ENCODE peak calls at places on chromosomes 2 and 18, in eight cellular contexts. O is astrocyte of the spinal cord, M is IMR-90, I is kidney, Z is RWPE2, G is choroid plexus epithelial cell, Y is cardiac muscle cell, U is HL-60. E is an unnamed sample.

GRCh38 chr2:206198677-206199076 is 39.0 kb downstream of the EEF1B2 start:
- DNase-seq in O (no peak), M (peak), I (no peak), Z (no peak), G (peak), Y (no peak), U (no peak), E (no peak)

GRCh38 chr2:14817848-14818247 is 185.3 kb downstream of the LRATD1 start:
- DNase-seq in O (no peak), M (no peak), I (no peak), Z (no peak), G (no peak), Y (no peak), U (no peak), E (no peak)

GRCh38 chr2:217325251-217325650 is 465.4 kb upstream of the TNP1 start:
- DNase-seq in O (no peak), M (no peak), I (no peak), Z (no peak), G (no peak), Y (no peak), U (no peak), E (no peak)

GRCh38 chr2:64440831-64441230 is 13.1 kb upstream of the LGALSL start:
- DNase-seq in O (no peak), M (no peak), I (no peak), Z (no peak), G (no peak), Y (no peak), U (no peak), E (no peak)

GRCh38 chr18:2147866-2148265 is 423.4 kb downstream of the METTL4 start:
- DNase-seq in O (peak), M (no peak), I (no peak), Z (peak), G (peak), Y (no peak), U (no peak), E (no peak)

GRCh38 chr18:58309610-58310239 is 265.7 kb downstream of the NEDD4L start:
- DNase-seq in O (no peak), M (no peak), I (no peak), Z (no peak), G (no peak), Y (no peak), U (no peak), E (no peak)

GRCh38 chr2:18630101-18630500 is 40.7 kb upstream of the NT5C1B start:
- DNase-seq in O (peak), M (peak), I (no peak), Z (no peak), G (peak), Y (no peak), U (no peak), E (no peak)

GRCh38 chr2:209876211-209876610 is 104.6 kb downstream of the UNC80 start:
- DNase-seq in O (peak), M (no peak), I (no peak), Z (no peak), G (peak), Y (no peak), U (no peak), E (no peak)

GRCh38 chr2:73823916-73824523 is 4.7 kb upstream of the STAMBP start:
- DNase-seq in O (peak), M (peak), I (no peak), Z (no peak), G (peak), Y (peak), U (peak), E (peak)

GRCh38 chr2:213792045-213792444 is 507.8 kb downstream of the SPAG16 start:
- DNase-seq in O (no peak), M (no peak), I (no peak), Z (no peak), G (no peak), Y (no peak), U (no peak), E (no peak)

GRCh38 chr2:101197215-101197745 is 46.1 kb upstream of the TBC1D8 start:
- DNase-seq in O (no peak), M (no peak), I (no peak), Z (no peak), G (no peak), Y (no peak), U (no peak), E (no peak)

GRCh38 chr2:33426666-33427231 is 49.7 kb upstream of the RASGRP3 start:
- DNase-seq in O (peak), M (peak), I (no peak), Z (no peak), G (peak), Y (peak), U (no peak), E (no peak)

GRCh38 chr2:179932786-179933185 is 71.4 kb upstream of the ZNF385B start:
- DNase-seq in O (peak), M (no peak), I (no peak), Z (no peak), G (no peak), Y (peak), U (no peak), E (no peak)

GRCh38 chr2:159073256-159073655 is 104.8 kb downstream of the TANC1 start:
- DNase-seq in O (peak), M (peak), I (no peak), Z (no peak), G (peak), Y (no peak), U (no peak), E (no peak)

GRCh38 chr18:5943514-5943913 is 48.2 kb upstream of the TMEM200C start:
- DNase-seq in O (no peak), M (peak), I (no peak), Z (no peak), G (peak), Y (peak), U (no peak), E (no peak)

GRCh38 chr2:171405546-171405945 is 28.2 kb downstream of the METTL8 start:
- DNase-seq in O (no peak), M (no peak), I (no peak), Z (no peak), G (no peak), Y (no peak), U (no peak), E (no peak)

GRCh38 chr18:23191952-23192662 is 56.8 kb downstream of the CABLES1 start:
- DNase-seq in O (peak), M (peak), I (peak), Z (no peak), G (peak), Y (no peak), U (no peak), E (peak)

GRCh38 chr2:211766689-211767088 is 771.9 kb downstream of the ERBB4 start:
- DNase-seq in O (no peak), M (no peak), I (peak), Z (no peak), G (no peak), Y (no peak), U (no peak), E (no peak)

GRCh38 chr18:44651453-44651852 is 29.2 kb upstream of the SETBP1 start:
- DNase-seq in O (peak), M (peak), I (no peak), Z (no peak), G (peak), Y (no peak), U (no peak), E (no peak)

GRCh38 chr2:209771474-209772292 is at the start of gene UNC80:
- DNase-seq in O (peak), M (peak), I (peak), Z (peak), G (peak), Y (peak), U (no peak), E (no peak)

GRCh38 chr18:45456076-45457066 is 158.9 kb upstream of the SLC14A2 start:
- DNase-seq in O (no peak), M (no peak), I (no peak), Z (no peak), G (peak), Y (no peak), U (no peak), E (no peak)

GRCh38 chr18:54780970-54781369 is 47.3 kb upstream of the RAB27B start:
- DNase-seq in O (no peak), M (no peak), I (no peak), Z (no peak), G (no peak), Y (no peak), U (no peak), E (no peak)

GRCh38 chr2:167293172-167293781 is 405.0 kb downstream of the XIRP2 start:
- DNase-seq in O (peak), M (peak), I (peak), Z (no peak), G (peak), Y (peak), U (no peak), E (no peak)

GRCh38 chr2:72147971-72148369 is 308 bp upstream of the CYP26B1 start:
- DNase-seq in O (no peak), M (no peak), I (no peak), Z (no peak), G (no peak), Y (no peak), U (no peak), E (no peak)

GRCh38 chr2:185132501-185133041 is 534.2 kb downstream of the ZNF804A start:
- DNase-seq in O (no peak), M (no peak), I (peak), Z (no peak), G (no peak), Y (no peak), U (no peak), E (no peak)

GRCh38 chr18:79681484-79682387 is 2.1 kb downstream of the CTDP1 start:
- DNase-seq in O (no peak), M (no peak), I (no peak), Z (no peak), G (peak), Y (no peak), U (peak), E (peak)

GRCh38 chr18:80006726-80007125 is 18.4 kb upstream of the TXNL4A start:
- DNase-seq in O (no peak), M (no peak), I (no peak), Z (no peak), G (no peak), Y (no peak), U (no peak), E (no peak)

GRCh38 chr2:66431840-66432511 is 2.9 kb upstream of the MEIS1 start:
- DNase-seq in O (no peak), M (no peak), I (peak), Z (no peak), G (no peak), Y (no peak), U (no peak), E (no peak)

GRCh38 chr2:217622205-217622621 is 380.6 kb downstream of the TNS1 start:
- DNase-seq in O (peak), M (peak), I (no peak), Z (no peak), G (peak), Y (no peak), U (no peak), E (no peak)

GRCh38 chr18:22468554-22468891 is 50.8 kb upstream of the CTAGE1 start:
- DNase-seq in O (no peak), M (no peak), I (no peak), Z (no peak), G (no peak), Y (no peak), U (no peak), E (no peak)

GRCh38 chr18:8745355-8746014 is 40.1 kb downstream of the MTCL1 start:
- DNase-seq in O (no peak), M (peak), I (no peak), Z (no peak), G (no peak), Y (no peak), U (peak), E (peak)

GRCh38 chr2:187982668-187983067 is 309.0 kb upstream of the GULP1 start:
- DNase-seq in O (peak), M (peak), I (no peak), Z (no peak), G (peak), Y (no peak), U (peak), E (no peak)

GRCh38 chr18:25669741-25670140 is 317.8 kb upstream of the ZNF521 start:
- DNase-seq in O (no peak), M (no peak), I (no peak), Z (no peak), G (peak), Y (no peak), U (no peak), E (no peak)

GRCh38 chr2:241613018-241613780 is 23.8 kb downstream of the THAP4 start:
- DNase-seq in O (peak), M (peak), I (no peak), Z (no peak), G (no peak), Y (no peak), U (no peak), E (no peak)

GRCh38 chr2:184532541-184532940 is 65.8 kb upstream of the ZNF804A start:
- DNase-seq in O (no peak), M (no peak), I (no peak), Z (no peak), G (no peak), Y (no peak), U (no peak), E (no peak)

GRCh38 chr18:36327352-36328316 is 30.1 kb downstream of the FHOD3 start:
- DNase-seq in O (no peak), M (no peak), I (no peak), Z (no peak), G (no peak), Y (no peak), U (no peak), E (no peak)

GRCh38 chr2:75503048-75503607 is 57.6 kb downstream of the EVA1A start:
- DNase-seq in O (peak), M (peak), I (no peak), Z (no peak), G (peak), Y (no peak), U (no peak), E (no peak)

GRCh38 chr2:129165001-129165400 is 814.5 kb upstream of the RAB6C start:
- DNase-seq in O (no peak), M (no peak), I (no peak), Z (no peak), G (no peak), Y (no peak), U (no peak), E (no peak)

DNA sequence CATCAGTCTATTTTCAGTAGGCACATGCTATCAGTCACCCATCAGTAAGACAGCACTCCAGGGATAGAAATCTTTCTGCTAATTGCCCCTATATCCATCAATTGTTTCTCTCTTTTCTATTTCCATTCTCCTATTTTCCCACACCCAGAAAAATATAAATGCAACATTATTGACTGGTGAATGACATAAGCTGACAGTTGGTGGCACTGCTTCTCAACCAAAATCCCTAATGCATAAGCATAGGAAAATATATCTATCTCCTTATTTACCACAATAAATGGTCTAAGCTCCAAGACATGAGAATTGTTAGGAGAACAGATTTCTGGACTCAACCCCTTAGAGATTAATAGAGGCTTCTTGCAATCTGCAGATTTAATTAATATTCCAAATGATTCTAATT is 64.0 kb upstream of the REG3A start:
- DNase-seq in O (no peak), M (no peak), I (no peak), Z (no peak), G (no peak), Y (no peak), U (no peak), E (no peak)
- TF ChIP-seq CTCF in O (no peak), M (no peak), I (no peak), Z (no peak), G (no peak), Y (no peak), U (no peak), E (no peak)

DNA sequence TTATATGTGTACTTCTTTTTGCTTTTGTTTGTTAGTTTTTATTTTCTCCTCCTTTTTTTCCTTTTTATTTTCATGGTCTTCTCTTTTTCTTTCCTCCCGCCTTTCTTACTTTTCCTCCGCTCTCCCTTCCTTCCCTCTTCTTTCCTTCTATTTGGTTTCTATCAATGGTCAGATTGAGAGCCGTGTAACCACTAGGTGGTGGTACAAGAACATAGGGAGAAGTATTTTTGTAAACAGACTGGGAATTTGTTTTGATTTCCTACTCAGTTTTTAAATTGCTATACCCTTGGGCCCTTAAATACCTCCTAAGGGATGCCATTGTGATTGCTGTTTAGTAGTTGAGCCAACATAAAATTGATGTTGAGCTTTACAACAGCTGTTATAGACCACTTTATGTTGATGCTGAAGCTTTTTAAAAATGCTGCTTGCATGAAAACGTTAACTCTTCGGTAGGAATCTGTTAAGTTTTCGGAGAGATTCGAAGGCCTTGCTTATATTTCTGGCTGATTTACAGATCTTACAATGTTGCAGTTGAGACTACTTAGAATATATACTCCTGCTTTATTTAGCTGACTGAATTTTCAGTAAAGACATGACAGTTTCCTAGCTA is 124.2 kb downstream of the UBE2E3 start:
- DNase-seq in O (peak), M (peak), I (no peak), Z (no peak), G (peak), Y (peak), U (no peak), E (peak)
- TF ChIP-seq CTCF in O (peak), M (peak), I (peak), Z (peak), G (peak), Y (peak), U (peak), E (peak)

GRCh38 chr2:11311543-11311942 is 32.9 kb downstream of the ROCK2 start:
- DNase-seq in O (no peak), M (no peak), I (no peak), Z (no peak), G (no peak), Y (no peak), U (no peak), E (no peak)

GRCh38 chr2:11310212-11310611 is 34.2 kb downstream of the ROCK2 start:
- DNase-seq in O (no peak), M (no peak), I (no peak), Z (no peak), G (peak), Y (no peak), U (no peak), E (no peak)

GRCh38 chr2:11312770-11313471 is 31.5 kb downstream of the ROCK2 start:
- DNase-seq in O (no peak), M (no peak), I (no peak), Z (no peak), G (no peak), Y (no peak), U (no peak), E (no peak)

GRCh38 chr2:11315074-11315705 is 29.2 kb downstream of the ROCK2 start:
- DNase-seq in O (no peak), M (no peak), I (no peak), Z (no peak), G (no peak), Y (no peak), U (no peak), E (no peak)

GRCh38 chr2:11314482-11314881 is 30.0 kb downstream of the ROCK2 start:
- DNase-seq in O (no peak), M (peak), I (no peak), Z (no peak), G (peak), Y (no peak), U (no peak), E (no peak)
- TF ChIP-seq CTCF in O (no peak), M (no peak), I (no peak), Z (no peak), G (no peak), Y (no peak), U (no peak), E (no peak)

DNA sequence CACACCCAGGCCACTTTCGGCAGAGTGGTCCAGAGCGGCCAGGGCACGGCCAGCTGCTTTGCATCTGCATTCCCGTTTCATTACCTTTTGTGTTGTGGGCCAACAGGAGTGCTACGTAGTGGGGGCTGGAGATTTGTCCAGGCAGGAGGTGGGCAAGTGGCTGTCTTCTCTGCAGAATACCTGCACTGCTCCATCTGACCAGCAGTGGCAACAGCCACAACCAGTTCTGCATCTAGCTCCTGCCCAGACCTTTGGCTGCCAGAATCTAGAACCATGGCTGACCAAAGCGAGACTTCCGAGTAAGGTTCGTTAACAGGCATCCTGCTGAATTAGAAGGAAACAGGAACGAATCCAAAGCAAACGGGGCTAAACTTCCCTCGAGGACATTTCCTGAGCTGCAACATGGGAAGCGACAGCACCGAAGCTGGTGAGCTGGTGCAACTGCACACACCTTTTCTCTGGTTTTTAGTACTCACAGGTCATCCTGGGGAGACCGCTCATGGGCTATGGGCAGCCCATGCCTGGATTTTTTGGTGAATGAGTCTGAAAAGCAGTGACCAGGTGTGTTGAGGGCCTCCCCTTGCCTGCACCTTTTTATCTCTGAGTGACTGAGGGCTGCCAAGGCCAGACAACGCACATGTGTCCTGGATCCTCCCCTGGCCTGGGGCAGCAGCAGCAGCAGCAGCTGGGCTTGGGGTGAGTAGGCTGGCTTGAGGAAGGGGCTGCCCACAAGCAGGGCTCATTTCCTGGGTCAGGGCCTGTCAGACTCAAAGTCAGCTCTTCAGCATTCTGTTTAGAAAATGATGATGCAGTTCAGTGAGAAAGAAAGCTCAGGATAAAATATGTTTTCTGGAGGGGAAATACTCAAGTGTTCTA is 10.6 kb downstream of the GDF7 start:
- DNase-seq in O (no peak), M (no peak), I (no peak), Z (no peak), G (no peak), Y (no peak), U (no peak), E (no peak)
- TF ChIP-seq CTCF in O (peak), M (no peak), I (no peak), Z (no peak), G (peak), Y (no peak), U (no peak), E (no peak)

GRCh38 chr18:32470713-32471633 is at the start of gene GAREM1:
- DNase-seq in O (peak), M (peak), I (peak), Z (peak), G (peak), Y (peak), U (peak), E (no peak)
- TF ChIP-seq CTCF in O (peak), M (peak), I (peak), Z (peak), G (peak), Y (peak), U (no peak), E (no peak)

GRCh38 chr2:189425676-189426075 is 15.6 kb upstream of the WDR75 start:
- DNase-seq in O (no peak), M (no peak), I (no peak), Z (no peak), G (no peak), Y (no peak), U (no peak), E (no peak)

GRCh38 chr2:189426886-189427285 is 14.4 kb upstream of the WDR75 start:
- DNase-seq in O (no peak), M (no peak), I (no peak), Z (no peak), G (no peak), Y (no peak), U (no peak), E (no peak)

GRCh38 chr2:189424956-189425355 is 16.3 kb upstream of the WDR75 start:
- DNase-seq in O (no peak), M (no peak), I (no peak), Z (no peak), G (no peak), Y (no peak), U (no peak), E (no peak)

DNA sequence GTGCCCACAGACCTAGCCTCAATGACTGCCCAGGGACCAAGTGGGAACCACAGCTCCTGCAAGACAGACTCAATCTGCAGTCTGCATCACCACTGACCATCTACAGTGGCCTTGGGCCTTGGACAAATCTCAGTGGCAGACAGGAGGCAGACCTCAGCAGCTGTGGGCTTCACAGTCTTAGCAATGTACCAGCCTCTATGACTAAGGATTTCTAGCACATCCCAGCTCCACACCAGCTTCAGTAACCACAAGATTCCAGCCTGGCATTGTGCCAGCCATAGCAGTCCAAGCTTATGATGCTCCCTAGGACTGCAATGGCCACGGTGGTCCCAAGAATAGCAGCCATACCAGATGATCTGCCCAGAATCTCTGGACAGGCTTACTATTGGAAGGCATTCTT is 19.6 kb upstream of the WDR75 start:
- DNase-seq in O (peak), M (peak), I (no peak), Z (peak), G (peak), Y (no peak), U (no peak), E (no peak)
- TF ChIP-seq CTCF in O (peak), M (no peak), I (no peak), Z (no peak), G (peak), Y (peak), U (no peak), E (no peak)